ENCODE peak calls at places on chromosomes 1 and 21, in six cellular contexts. One of them, this sample, is unnamed.

GRCh38 chr1:221439008-221439733 is 302.7 kb downstream of the DUSP10 start:
- DNase-seq in GM13976: peak
- DNase-seq in heart left ventricle: no peak
- DNase-seq in tibial nerve: no peak
- DNase-seq in dorsolateral prefrontal cortex: no peak
- DNase-seq in colonic mucosa: no peak
- DNase-seq in this sample: no peak

GRCh38 chr21:22200378-22201092 is 1202.3 kb downstream of the NCAM2 start:
- DNase-seq in GM13976: no peak
- DNase-seq in tibial nerve: no peak
- DNase-seq in heart left ventricle: no peak
- DNase-seq in colonic mucosa: no peak
- DNase-seq in dorsolateral prefrontal cortex: no peak
- DNase-seq in this sample: no peak

GRCh38 chr1:54987830-54988705 is 7.6 kb downstream of the TMEM61 start:
- DNase-seq in tibial nerve: no peak
- DNase-seq in GM13976: no peak
- DNase-seq in heart left ventricle: no peak
- DNase-seq in colonic mucosa: no peak
- DNase-seq in dorsolateral prefrontal cortex: no peak
- DNase-seq in this sample: no peak

GRCh38 chr1:165057956-165058355 is 298.6 kb downstream of the LMX1A start:
- DNase-seq in tibial nerve: no peak
- DNase-seq in GM13976: no peak
- DNase-seq in colonic mucosa: no peak
- DNase-seq in heart left ventricle: no peak
- DNase-seq in dorsolateral prefrontal cortex: no peak
- DNase-seq in this sample: no peak

GRCh38 chr1:221237587-221237986 is 358.3 kb downstream of the HLX start:
- DNase-seq in dorsolateral prefrontal cortex: no peak
- DNase-seq in heart left ventricle: no peak
- DNase-seq in GM13976: no peak
- DNase-seq in tibial nerve: no peak
- DNase-seq in colonic mucosa: no peak
- DNase-seq in this sample: no peak

GRCh38 chr1:204852854-204853253 is 17.8 kb upstream of the NFASC start:
- DNase-seq in colonic mucosa: no peak
- DNase-seq in GM13976: no peak
- DNase-seq in tibial nerve: no peak
- DNase-seq in heart left ventricle: no peak
- DNase-seq in dorsolateral prefrontal cortex: no peak
- DNase-seq in this sample: peak

GRCh38 chr21:21439761-21440160 is 441.6 kb downstream of the NCAM2 start:
- DNase-seq in colonic mucosa: no peak
- DNase-seq in dorsolateral prefrontal cortex: no peak
- DNase-seq in GM13976: no peak
- DNase-seq in tibial nerve: no peak
- DNase-seq in heart left ventricle: no peak
- DNase-seq in this sample: no peak

GRCh38 chr1:177569476-177569875 is 398.7 kb downstream of the BRINP2 start:
- DNase-seq in dorsolateral prefrontal cortex: no peak
- DNase-seq in tibial nerve: no peak
- DNase-seq in GM13976: no peak
- DNase-seq in heart left ventricle: no peak
- DNase-seq in colonic mucosa: no peak
- DNase-seq in this sample: no peak

GRCh38 chr1:192573499-192573898 is 2.1 kb upstream of the RGS1 start:
- DNase-seq in tibial nerve: no peak
- DNase-seq in heart left ventricle: no peak
- DNase-seq in GM13976: no peak
- DNase-seq in dorsolateral prefrontal cortex: no peak
- DNase-seq in colonic mucosa: no peak
- DNase-seq in this sample: no peak

GRCh38 chr1:6243053-6243834 is 735 bp upstream of the HES3 start:
- DNase-seq in tibial nerve: no peak
- DNase-seq in colonic mucosa: no peak
- DNase-seq in heart left ventricle: no peak
- DNase-seq in dorsolateral prefrontal cortex: no peak
- DNase-seq in GM13976: no peak
- DNase-seq in this sample: no peak

GRCh38 chr1:109133815-109134214 is 19.9 kb downstream of the ELAPOR1 start:
- DNase-seq in GM13976: no peak
- DNase-seq in colonic mucosa: peak
- DNase-seq in tibial nerve: peak
- DNase-seq in heart left ventricle: peak
- DNase-seq in dorsolateral prefrontal cortex: peak
- DNase-seq in this sample: no peak

GRCh38 chr1:31828341-31828740 is 12.5 kb upstream of the SPOCD1 start:
- DNase-seq in GM13976: no peak
- DNase-seq in colonic mucosa: peak
- DNase-seq in tibial nerve: no peak
- DNase-seq in dorsolateral prefrontal cortex: no peak
- DNase-seq in heart left ventricle: no peak
- DNase-seq in this sample: no peak

GRCh38 chr1:151399890-151400235 is 490 bp downstream of the PSMB4 start:
- DNase-seq in heart left ventricle: no peak
- DNase-seq in dorsolateral prefrontal cortex: peak
- DNase-seq in colonic mucosa: no peak
- DNase-seq in GM13976: no peak
- DNase-seq in tibial nerve: no peak
- DNase-seq in this sample: no peak

GRCh38 chr1:240031009-240031408 is 60.7 kb upstream of the FMN2 start:
- DNase-seq in colonic mucosa: no peak
- DNase-seq in dorsolateral prefrontal cortex: no peak
- DNase-seq in tibial nerve: no peak
- DNase-seq in heart left ventricle: no peak
- DNase-seq in GM13976: no peak
- DNase-seq in this sample: no peak

GRCh38 chr1:88780485-88780884 is 96.4 kb downstream of the PKN2 start:
- DNase-seq in heart left ventricle: no peak
- DNase-seq in colonic mucosa: no peak
- DNase-seq in dorsolateral prefrontal cortex: no peak
- DNase-seq in GM13976: no peak
- DNase-seq in tibial nerve: no peak
- DNase-seq in this sample: no peak

GRCh38 chr21:42132183-42132582 is 61.1 kb downstream of the UMODL1 start:
- DNase-seq in heart left ventricle: no peak
- DNase-seq in tibial nerve: no peak
- DNase-seq in GM13976: no peak
- DNase-seq in colonic mucosa: no peak
- DNase-seq in dorsolateral prefrontal cortex: no peak
- DNase-seq in this sample: no peak

DNA sequence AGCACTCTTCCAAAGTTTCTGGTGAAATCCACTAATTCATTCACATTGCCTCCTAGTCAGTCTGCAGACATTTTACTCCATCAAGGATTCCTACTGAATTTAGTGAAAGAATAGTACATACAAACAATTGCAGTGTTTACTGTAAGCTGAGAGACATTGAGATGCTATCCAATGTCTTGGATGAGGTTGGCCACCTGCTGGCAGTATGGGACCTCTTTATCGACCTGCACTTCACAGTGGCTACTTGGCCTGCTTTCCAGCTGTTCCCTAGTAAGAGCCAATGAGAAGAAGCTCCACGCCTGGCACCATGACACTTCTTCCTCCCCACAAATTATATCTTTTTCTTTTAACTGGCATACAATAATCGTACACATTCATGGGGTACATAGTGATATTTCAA is 51.5 kb upstream of the LRIF1 start:
- DNase-seq in tibial nerve: no peak
- DNase-seq in colonic mucosa: no peak
- DNase-seq in GM13976: no peak
- DNase-seq in heart left ventricle: no peak
- DNase-seq in dorsolateral prefrontal cortex: no peak
- DNase-seq in this sample: no peak
- TF ChIP-seq CTCF in tibial nerve: no peak
- TF ChIP-seq CTCF in colonic mucosa: no peak
- TF ChIP-seq CTCF in GM13976: no peak
- TF ChIP-seq CTCF in heart left ventricle: no peak
- TF ChIP-seq CTCF in dorsolateral prefrontal cortex: no peak
- TF ChIP-seq CTCF in this sample: no peak

DNA sequence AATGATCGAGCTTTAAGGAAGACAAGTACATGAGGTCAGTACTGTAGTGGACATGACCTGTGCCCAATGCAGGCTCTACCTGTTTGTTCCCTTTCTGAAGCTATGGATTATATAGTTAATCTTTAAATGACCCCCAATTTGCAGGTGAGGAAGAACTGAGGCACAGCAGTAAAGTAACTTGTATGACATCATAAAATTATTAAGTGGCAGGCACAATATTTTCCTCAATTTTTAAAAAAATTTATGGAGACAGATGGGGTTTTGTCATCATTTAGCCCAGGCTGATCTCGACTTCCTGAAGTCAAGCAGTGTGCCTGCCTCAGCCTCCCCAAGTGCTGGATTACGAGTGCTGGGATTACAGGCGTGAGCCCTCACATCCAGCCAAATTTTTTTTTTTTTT is 3.6 kb upstream of the GATAD2B start:
- DNase-seq in GM13976: no peak
- DNase-seq in colonic mucosa: no peak
- DNase-seq in dorsolateral prefrontal cortex: no peak
- DNase-seq in tibial nerve: no peak
- DNase-seq in heart left ventricle: no peak
- DNase-seq in this sample: no peak
- TF ChIP-seq CTCF in GM13976: no peak
- TF ChIP-seq CTCF in colonic mucosa: no peak
- TF ChIP-seq CTCF in dorsolateral prefrontal cortex: no peak
- TF ChIP-seq CTCF in tibial nerve: no peak
- TF ChIP-seq CTCF in heart left ventricle: no peak
- TF ChIP-seq CTCF in this sample: no peak

GRCh38 chr1:81834268-81834667 is 33.5 kb downstream of the ADGRL2 start:
- DNase-seq in dorsolateral prefrontal cortex: no peak
- DNase-seq in heart left ventricle: no peak
- DNase-seq in GM13976: no peak
- DNase-seq in tibial nerve: no peak
- DNase-seq in colonic mucosa: no peak
- DNase-seq in this sample: no peak
- TF ChIP-seq CTCF in dorsolateral prefrontal cortex: no peak
- TF ChIP-seq CTCF in heart left ventricle: no peak
- TF ChIP-seq CTCF in GM13976: no peak
- TF ChIP-seq CTCF in tibial nerve: no peak
- TF ChIP-seq CTCF in colonic mucosa: no peak
- TF ChIP-seq CTCF in this sample: no peak

GRCh38 chr1:115466433-115466832 is 128.4 kb upstream of the NGF start:
- DNase-seq in tibial nerve: no peak
- DNase-seq in GM13976: no peak
- DNase-seq in colonic mucosa: no peak
- DNase-seq in dorsolateral prefrontal cortex: no peak
- DNase-seq in heart left ventricle: no peak
- DNase-seq in this sample: no peak
- TF ChIP-seq CTCF in tibial nerve: no peak
- TF ChIP-seq CTCF in GM13976: no peak
- TF ChIP-seq CTCF in colonic mucosa: no peak
- TF ChIP-seq CTCF in dorsolateral prefrontal cortex: no peak
- TF ChIP-seq CTCF in heart left ventricle: no peak
- TF ChIP-seq CTCF in this sample: no peak

DNA sequence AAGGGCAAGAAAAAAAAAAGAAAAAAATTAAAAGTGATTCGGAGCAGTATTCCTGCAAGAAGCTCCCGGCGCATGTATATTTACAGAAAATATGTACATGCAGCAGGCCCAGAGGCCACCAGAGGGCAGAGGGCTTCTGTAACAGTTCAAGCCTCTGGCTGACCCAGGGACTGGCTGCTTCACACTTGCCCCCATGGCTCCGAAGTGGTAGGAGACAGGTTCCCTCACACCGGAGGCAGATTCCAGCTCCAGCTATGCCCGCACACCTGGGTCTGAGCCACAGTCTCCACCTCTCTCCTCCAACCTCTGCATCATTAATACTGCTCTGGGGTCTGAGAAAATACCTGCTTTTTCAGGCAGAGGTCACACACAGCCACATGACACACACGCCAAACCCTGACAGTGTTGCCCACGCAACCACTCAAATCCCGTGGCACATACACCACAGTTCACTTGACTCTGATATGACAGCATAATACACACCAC is 2.2 kb upstream of the ARHGAP30 start:
- DNase-seq in heart left ventricle: peak
- DNase-seq in GM13976: peak
- DNase-seq in dorsolateral prefrontal cortex: peak
- DNase-seq in tibial nerve: peak
- DNase-seq in colonic mucosa: peak
- DNase-seq in this sample: no peak
- TF ChIP-seq CTCF in heart left ventricle: peak
- TF ChIP-seq CTCF in GM13976: peak
- TF ChIP-seq CTCF in dorsolateral prefrontal cortex: peak
- TF ChIP-seq CTCF in tibial nerve: peak
- TF ChIP-seq CTCF in colonic mucosa: peak
- TF ChIP-seq CTCF in this sample: peak